ENCODE peak calls at places on chromosomes 1 and 21, in nine cellular contexts. One of them, this sample, is unnamed. For H3K4me1, the result is how much of the 10 kb centered on the place peaks cover.

GRCh38 chr21:38729745-38730401 is 75.9 kb upstream of the ETS2 start:
- DNase-seq in CD4-positive, alpha-beta memory T cell: no peak
- DNase-seq in breast epithelium: peak
- DNase-seq in right lobe of liver: no peak
- DNase-seq in transverse colon: no peak
- DNase-seq in H9: no peak
- DNase-seq in upper lobe of right lung: no peak
- DNase-seq in uterus: no peak
- DNase-seq in vagina: no peak
- DNase-seq in this sample: peak

GRCh38 chr1:27555700-27556424 is 48.1 kb downstream of the AHDC1 start:
- DNase-seq in CD4-positive, alpha-beta memory T cell: no peak
- DNase-seq in breast epithelium: no peak
- DNase-seq in right lobe of liver: no peak
- DNase-seq in transverse colon: no peak
- DNase-seq in H9: no peak
- DNase-seq in upper lobe of right lung: no peak
- DNase-seq in uterus: peak
- DNase-seq in vagina: no peak
- DNase-seq in this sample: peak

GRCh38 chr21:42186591-42186990 is 32.3 kb upstream of the ABCG1 start:
- DNase-seq in CD4-positive, alpha-beta memory T cell: no peak
- DNase-seq in breast epithelium: no peak
- DNase-seq in right lobe of liver: no peak
- DNase-seq in transverse colon: no peak
- DNase-seq in H9: no peak
- DNase-seq in upper lobe of right lung: no peak
- DNase-seq in uterus: no peak
- DNase-seq in vagina: no peak
- DNase-seq in this sample: no peak

GRCh38 chr21:45259206-45259795 is 28.4 kb downstream of the POFUT2 start:
- DNase-seq in CD4-positive, alpha-beta memory T cell: no peak
- DNase-seq in breast epithelium: peak
- DNase-seq in right lobe of liver: no peak
- DNase-seq in transverse colon: no peak
- DNase-seq in H9: peak
- DNase-seq in upper lobe of right lung: no peak
- DNase-seq in uterus: no peak
- DNase-seq in vagina: no peak
- DNase-seq in this sample: peak

GRCh38 chr1:61132176-61133047 is 50.1 kb downstream of the NFIA start:
- DNase-seq in CD4-positive, alpha-beta memory T cell: no peak
- DNase-seq in breast epithelium: no peak
- DNase-seq in right lobe of liver: no peak
- DNase-seq in transverse colon: no peak
- DNase-seq in H9: no peak
- DNase-seq in upper lobe of right lung: no peak
- DNase-seq in uterus: no peak
- DNase-seq in vagina: no peak
- DNase-seq in this sample: peak

GRCh38 chr1:37068897-37069296 is 34.6 kb upstream of the GRIK3 start:
- DNase-seq in CD4-positive, alpha-beta memory T cell: no peak
- DNase-seq in breast epithelium: no peak
- DNase-seq in right lobe of liver: no peak
- DNase-seq in transverse colon: no peak
- DNase-seq in H9: no peak
- DNase-seq in upper lobe of right lung: no peak
- DNase-seq in uterus: no peak
- DNase-seq in vagina: no peak
- DNase-seq in this sample: no peak

GRCh38 chr1:66380452-66381212 is 153.3 kb upstream of the SGIP1 start:
- DNase-seq in CD4-positive, alpha-beta memory T cell: no peak
- DNase-seq in breast epithelium: peak
- DNase-seq in right lobe of liver: no peak
- DNase-seq in transverse colon: peak
- DNase-seq in H9: no peak
- DNase-seq in upper lobe of right lung: no peak
- DNase-seq in uterus: no peak
- DNase-seq in vagina: no peak
- DNase-seq in this sample: no peak

GRCh38 chr1:3419415-3420204 is 34.9 kb upstream of the ARHGEF16 start:
- DNase-seq in CD4-positive, alpha-beta memory T cell: no peak
- DNase-seq in breast epithelium: no peak
- DNase-seq in right lobe of liver: no peak
- DNase-seq in transverse colon: peak
- DNase-seq in H9: no peak
- DNase-seq in upper lobe of right lung: no peak
- DNase-seq in uterus: no peak
- DNase-seq in vagina: no peak
- DNase-seq in this sample: no peak

GRCh38 chr1:15178571-15179484 is 25.3 kb downstream of the TMEM51 start:
- DNase-seq in CD4-positive, alpha-beta memory T cell: no peak
- DNase-seq in breast epithelium: no peak
- DNase-seq in right lobe of liver: no peak
- DNase-seq in transverse colon: no peak
- DNase-seq in H9: no peak
- DNase-seq in upper lobe of right lung: no peak
- DNase-seq in uterus: no peak
- DNase-seq in vagina: no peak
- DNase-seq in this sample: no peak

GRCh38 chr1:95127380-95127779 is 10.2 kb downstream of the TLCD4 start:
- DNase-seq in CD4-positive, alpha-beta memory T cell: no peak
- DNase-seq in breast epithelium: no peak
- DNase-seq in right lobe of liver: no peak
- DNase-seq in transverse colon: no peak
- DNase-seq in H9: no peak
- DNase-seq in upper lobe of right lung: no peak
- DNase-seq in uterus: no peak
- DNase-seq in vagina: no peak
- DNase-seq in this sample: no peak

GRCh38 chr1:44318097-44319088 is 36.7 kb downstream of the ERI3 start:
- DNase-seq in CD4-positive, alpha-beta memory T cell: peak
- DNase-seq in breast epithelium: no peak
- DNase-seq in right lobe of liver: no peak
- DNase-seq in transverse colon: peak
- DNase-seq in H9: peak
- DNase-seq in upper lobe of right lung: no peak
- DNase-seq in uterus: peak
- DNase-seq in vagina: no peak
- DNase-seq in this sample: no peak

GRCh38 chr1:228867093-228867950 is 132.0 kb downstream of the RHOU start:
- DNase-seq in CD4-positive, alpha-beta memory T cell: no peak
- DNase-seq in breast epithelium: no peak
- DNase-seq in right lobe of liver: no peak
- DNase-seq in transverse colon: no peak
- DNase-seq in H9: peak
- DNase-seq in upper lobe of right lung: no peak
- DNase-seq in uterus: no peak
- DNase-seq in vagina: no peak
- DNase-seq in this sample: peak
- H3K4me1 ChIP-seq in CD4-positive, alpha-beta memory T cell: under half
- H3K4me1 ChIP-seq in breast epithelium: under half
- H3K4me1 ChIP-seq in right lobe of liver: under half
- H3K4me1 ChIP-seq in transverse colon: under half
- H3K4me1 ChIP-seq in H9: under half
- H3K4me1 ChIP-seq in upper lobe of right lung: under half
- H3K4me1 ChIP-seq in uterus: under half
- H3K4me1 ChIP-seq in vagina: under half
- H3K4me1 ChIP-seq in this sample: under half

DNA sequence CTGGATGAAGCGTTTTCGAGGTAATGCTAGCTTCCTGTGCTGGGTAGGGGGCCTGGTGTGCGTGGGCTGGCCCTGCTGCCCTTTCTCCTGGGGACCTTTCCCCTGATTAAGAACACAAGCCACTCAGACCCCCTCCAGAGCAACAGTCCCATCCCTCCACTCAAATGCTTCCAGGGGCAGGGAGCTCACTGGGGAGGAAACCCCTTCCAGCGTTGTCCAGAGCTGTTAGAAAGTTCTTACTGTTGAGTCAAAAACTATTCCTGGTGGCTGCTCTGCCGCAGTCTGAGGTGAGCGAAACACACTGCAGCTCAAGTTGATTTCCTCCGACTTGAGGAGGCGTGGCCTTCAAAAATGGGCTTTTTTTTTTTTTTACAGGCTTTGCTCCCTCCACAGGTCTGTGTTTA is 21.8 kb downstream of the LDLRAP1 start:
- DNase-seq in CD4-positive, alpha-beta memory T cell: peak
- DNase-seq in breast epithelium: no peak
- DNase-seq in right lobe of liver: no peak
- DNase-seq in transverse colon: no peak
- DNase-seq in H9: no peak
- DNase-seq in upper lobe of right lung: no peak
- DNase-seq in uterus: no peak
- DNase-seq in vagina: no peak
- DNase-seq in this sample: no peak
- H3K4me1 ChIP-seq in CD4-positive, alpha-beta memory T cell: half or more
- H3K4me1 ChIP-seq in breast epithelium: under half
- H3K4me1 ChIP-seq in right lobe of liver: under half
- H3K4me1 ChIP-seq in transverse colon: under half
- H3K4me1 ChIP-seq in H9: under half
- H3K4me1 ChIP-seq in upper lobe of right lung: under half
- H3K4me1 ChIP-seq in uterus: under half
- H3K4me1 ChIP-seq in vagina: half or more
- H3K4me1 ChIP-seq in this sample: under half

GRCh38 chr1:221994939-221995338 is 253.1 kb upstream of the DUSP10 start:
- DNase-seq in CD4-positive, alpha-beta memory T cell: no peak
- DNase-seq in breast epithelium: no peak
- DNase-seq in right lobe of liver: no peak
- DNase-seq in transverse colon: no peak
- DNase-seq in H9: no peak
- DNase-seq in upper lobe of right lung: no peak
- DNase-seq in uterus: no peak
- DNase-seq in vagina: no peak
- DNase-seq in this sample: no peak
- H3K4me1 ChIP-seq in CD4-positive, alpha-beta memory T cell: under half
- H3K4me1 ChIP-seq in breast epithelium: under half
- H3K4me1 ChIP-seq in right lobe of liver: under half
- H3K4me1 ChIP-seq in transverse colon: under half
- H3K4me1 ChIP-seq in H9: under half
- H3K4me1 ChIP-seq in upper lobe of right lung: under half
- H3K4me1 ChIP-seq in uterus: under half
- H3K4me1 ChIP-seq in vagina: under half
- H3K4me1 ChIP-seq in this sample: under half

GRCh38 chr1:40397258-40397657 is 23.7 kb downstream of the SMAP2 start:
- DNase-seq in CD4-positive, alpha-beta memory T cell: no peak
- DNase-seq in breast epithelium: no peak
- DNase-seq in right lobe of liver: no peak
- DNase-seq in transverse colon: no peak
- DNase-seq in H9: no peak
- DNase-seq in upper lobe of right lung: no peak
- DNase-seq in uterus: no peak
- DNase-seq in vagina: no peak
- DNase-seq in this sample: no peak

GRCh38 chr1:40396420-40396819 is 22.9 kb downstream of the SMAP2 start:
- DNase-seq in CD4-positive, alpha-beta memory T cell: no peak
- DNase-seq in breast epithelium: no peak
- DNase-seq in right lobe of liver: no peak
- DNase-seq in transverse colon: no peak
- DNase-seq in H9: no peak
- DNase-seq in upper lobe of right lung: no peak
- DNase-seq in uterus: no peak
- DNase-seq in vagina: no peak
- DNase-seq in this sample: no peak

GRCh38 chr1:40394456-40395172 is 21.1 kb downstream of the SMAP2 start:
- DNase-seq in CD4-positive, alpha-beta memory T cell: peak
- DNase-seq in breast epithelium: no peak
- DNase-seq in right lobe of liver: no peak
- DNase-seq in transverse colon: no peak
- DNase-seq in H9: no peak
- DNase-seq in upper lobe of right lung: no peak
- DNase-seq in uterus: no peak
- DNase-seq in vagina: no peak
- DNase-seq in this sample: no peak

GRCh38 chr1:40393173-40393572 is 19.6 kb downstream of the SMAP2 start:
- DNase-seq in CD4-positive, alpha-beta memory T cell: peak
- DNase-seq in breast epithelium: no peak
- DNase-seq in right lobe of liver: no peak
- DNase-seq in transverse colon: no peak
- DNase-seq in H9: no peak
- DNase-seq in upper lobe of right lung: no peak
- DNase-seq in uterus: no peak
- DNase-seq in vagina: no peak
- DNase-seq in this sample: no peak

DNA sequence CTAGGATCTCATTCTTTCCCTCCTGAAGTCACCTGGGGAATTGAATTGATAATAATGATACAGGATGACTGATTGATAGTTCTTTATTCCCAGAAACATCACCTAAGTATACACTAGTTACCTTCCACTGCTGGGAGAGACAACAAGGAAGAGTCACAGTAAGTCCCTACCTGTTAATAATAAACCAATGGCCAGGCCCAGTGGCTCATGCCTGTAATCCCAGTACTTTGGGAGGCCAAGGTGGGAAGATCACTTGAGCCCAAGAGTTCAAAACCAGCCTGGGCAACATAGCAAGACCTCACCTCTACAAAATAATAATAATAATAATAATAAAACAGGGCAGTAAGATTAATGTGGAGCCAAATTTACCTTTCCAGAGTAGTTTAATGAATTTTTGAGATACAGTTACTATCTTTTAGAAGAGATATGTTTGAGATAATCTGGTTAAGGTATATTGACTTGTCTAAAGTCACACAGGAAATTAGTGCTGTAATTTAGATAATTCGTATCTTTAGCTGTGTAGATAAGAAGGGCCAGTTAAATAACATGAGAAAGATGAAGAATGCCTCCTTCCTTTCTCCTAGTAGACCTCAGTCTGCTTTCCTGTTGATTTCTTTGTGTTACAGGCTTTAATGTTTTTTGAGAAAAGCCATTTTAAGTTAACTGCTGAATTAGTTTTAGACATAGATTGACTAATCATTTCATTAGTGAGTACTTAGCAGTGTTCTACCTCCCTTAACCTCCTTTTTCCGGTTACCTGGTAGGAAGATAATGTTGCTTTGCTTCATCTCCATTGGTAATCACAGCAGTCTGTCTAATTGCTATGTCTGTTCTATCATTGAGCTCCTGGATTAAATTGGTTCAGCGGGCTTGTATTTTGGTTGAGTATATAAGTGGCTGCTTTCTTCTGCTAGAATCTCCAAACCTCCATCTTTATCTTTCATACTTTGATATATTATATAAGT is 22.0 kb downstream of the SMAP2 start:
- DNase-seq in CD4-positive, alpha-beta memory T cell: no peak
- DNase-seq in breast epithelium: no peak
- DNase-seq in right lobe of liver: no peak
- DNase-seq in transverse colon: no peak
- DNase-seq in H9: no peak
- DNase-seq in upper lobe of right lung: no peak
- DNase-seq in uterus: no peak
- DNase-seq in vagina: no peak
- DNase-seq in this sample: no peak
- H3K4me1 ChIP-seq in CD4-positive, alpha-beta memory T cell: half or more
- H3K4me1 ChIP-seq in breast epithelium: under half
- H3K4me1 ChIP-seq in right lobe of liver: under half
- H3K4me1 ChIP-seq in transverse colon: under half
- H3K4me1 ChIP-seq in H9: under half
- H3K4me1 ChIP-seq in upper lobe of right lung: half or more
- H3K4me1 ChIP-seq in uterus: under half
- H3K4me1 ChIP-seq in vagina: under half
- H3K4me1 ChIP-seq in this sample: under half

This sample was measured in right cardiac atrium.